ENCODE peak calls at places on chromosomes 5 and 9, in seven cellular contexts. One of them, this sample, is unnamed.

GRCh38 chr5:151480384-151480783 is 33.0 kb downstream of the SLC36A1 start:
- DNase-seq in nephron progenitor cell: no peak
- DNase-seq in T-helper 2 cell: no peak
- DNase-seq in keratinocyte: no peak
- DNase-seq in activated CD4-positive, alpha-beta T cell treated with anti-CD3 and anti-CD28 coated beads for 48 hours: no peak
- DNase-seq in adrenal gland: no peak
- DNase-seq in astrocyte of the spinal cord: no peak
- DNase-seq in this sample: no peak

GRCh38 chr9:19310246-19310645 is 69.8 kb downstream of the RPS6 start:
- DNase-seq in activated CD4-positive, alpha-beta T cell treated with anti-CD3 and anti-CD28 coated beads for 48 hours: no peak
- DNase-seq in nephron progenitor cell: no peak
- DNase-seq in T-helper 2 cell: no peak
- DNase-seq in keratinocyte: no peak
- DNase-seq in astrocyte of the spinal cord: no peak
- DNase-seq in adrenal gland: no peak
- DNase-seq in this sample: no peak

GRCh38 chr5:166909926-166910325 is 1381.5 kb upstream of the WWC1 start:
- DNase-seq in activated CD4-positive, alpha-beta T cell treated with anti-CD3 and anti-CD28 coated beads for 48 hours: no peak
- DNase-seq in astrocyte of the spinal cord: no peak
- DNase-seq in T-helper 2 cell: no peak
- DNase-seq in keratinocyte: no peak
- DNase-seq in adrenal gland: no peak
- DNase-seq in nephron progenitor cell: no peak
- DNase-seq in this sample: no peak

GRCh38 chr5:55159763-55160492 is at the start of gene GPX8:
- DNase-seq in nephron progenitor cell: peak
- DNase-seq in activated CD4-positive, alpha-beta T cell treated with anti-CD3 and anti-CD28 coated beads for 48 hours: no peak
- DNase-seq in adrenal gland: no peak
- DNase-seq in astrocyte of the spinal cord: peak
- DNase-seq in keratinocyte: no peak
- DNase-seq in T-helper 2 cell: no peak
- DNase-seq in this sample: peak

GRCh38 chr9:74848150-74848525 is 39.6 kb downstream of the TRPM6 start:
- DNase-seq in astrocyte of the spinal cord: no peak
- DNase-seq in adrenal gland: no peak
- DNase-seq in keratinocyte: no peak
- DNase-seq in nephron progenitor cell: no peak
- DNase-seq in activated CD4-positive, alpha-beta T cell treated with anti-CD3 and anti-CD28 coated beads for 48 hours: no peak
- DNase-seq in T-helper 2 cell: no peak
- DNase-seq in this sample: no peak

GRCh38 chr5:14880688-14881087 is 9.1 kb upstream of the ANKH start:
- DNase-seq in nephron progenitor cell: no peak
- DNase-seq in adrenal gland: no peak
- DNase-seq in keratinocyte: no peak
- DNase-seq in astrocyte of the spinal cord: peak
- DNase-seq in activated CD4-positive, alpha-beta T cell treated with anti-CD3 and anti-CD28 coated beads for 48 hours: no peak
- DNase-seq in T-helper 2 cell: no peak
- DNase-seq in this sample: no peak

GRCh38 chr5:180467989-180468731 is 26.0 kb upstream of the CNOT6 start:
- DNase-seq in activated CD4-positive, alpha-beta T cell treated with anti-CD3 and anti-CD28 coated beads for 48 hours: no peak
- DNase-seq in astrocyte of the spinal cord: no peak
- DNase-seq in adrenal gland: no peak
- DNase-seq in T-helper 2 cell: no peak
- DNase-seq in keratinocyte: no peak
- DNase-seq in nephron progenitor cell: no peak
- DNase-seq in this sample: no peak

GRCh38 chr5:11904270-11904906 is at the start of gene CTNND2:
- DNase-seq in keratinocyte: no peak
- DNase-seq in activated CD4-positive, alpha-beta T cell treated with anti-CD3 and anti-CD28 coated beads for 48 hours: peak
- DNase-seq in adrenal gland: peak
- DNase-seq in astrocyte of the spinal cord: peak
- DNase-seq in T-helper 2 cell: no peak
- DNase-seq in nephron progenitor cell: peak
- DNase-seq in this sample: no peak

GRCh38 chr9:93315960-93316359 is 132.0 kb downstream of the WNK2 start:
- DNase-seq in nephron progenitor cell: no peak
- DNase-seq in keratinocyte: no peak
- DNase-seq in T-helper 2 cell: no peak
- DNase-seq in astrocyte of the spinal cord: no peak
- DNase-seq in activated CD4-positive, alpha-beta T cell treated with anti-CD3 and anti-CD28 coated beads for 48 hours: no peak
- DNase-seq in adrenal gland: no peak
- DNase-seq in this sample: no peak

GRCh38 chr5:23740029-23740428 is 232.6 kb downstream of the PRDM9 start:
- DNase-seq in keratinocyte: no peak
- DNase-seq in adrenal gland: no peak
- DNase-seq in nephron progenitor cell: no peak
- DNase-seq in activated CD4-positive, alpha-beta T cell treated with anti-CD3 and anti-CD28 coated beads for 48 hours: no peak
- DNase-seq in T-helper 2 cell: no peak
- DNase-seq in astrocyte of the spinal cord: no peak
- DNase-seq in this sample: no peak

GRCh38 chr5:134092875-134093274 is 21.6 kb upstream of the TCF7 start:
- DNase-seq in activated CD4-positive, alpha-beta T cell treated with anti-CD3 and anti-CD28 coated beads for 48 hours: peak
- DNase-seq in astrocyte of the spinal cord: no peak
- DNase-seq in keratinocyte: peak
- DNase-seq in nephron progenitor cell: no peak
- DNase-seq in T-helper 2 cell: no peak
- DNase-seq in adrenal gland: no peak
- DNase-seq in this sample: no peak

GRCh38 chr5:92629574-92629973 is 951.4 kb downstream of the NR2F1-AS1 start:
- DNase-seq in T-helper 2 cell: no peak
- DNase-seq in adrenal gland: no peak
- DNase-seq in nephron progenitor cell: no peak
- DNase-seq in activated CD4-positive, alpha-beta T cell treated with anti-CD3 and anti-CD28 coated beads for 48 hours: no peak
- DNase-seq in astrocyte of the spinal cord: no peak
- DNase-seq in keratinocyte: no peak
- DNase-seq in this sample: no peak

GRCh38 chr5:59598547-59598874 is 295.0 kb downstream of the PDE4D start:
- DNase-seq in adrenal gland: no peak
- DNase-seq in keratinocyte: no peak
- DNase-seq in activated CD4-positive, alpha-beta T cell treated with anti-CD3 and anti-CD28 coated beads for 48 hours: no peak
- DNase-seq in astrocyte of the spinal cord: no peak
- DNase-seq in nephron progenitor cell: no peak
- DNase-seq in T-helper 2 cell: no peak
- DNase-seq in this sample: no peak

GRCh38 chr9:79639354-79639753 is 67.6 kb downstream of the TLE4 start:
- DNase-seq in astrocyte of the spinal cord: no peak
- DNase-seq in adrenal gland: no peak
- DNase-seq in T-helper 2 cell: no peak
- DNase-seq in activated CD4-positive, alpha-beta T cell treated with anti-CD3 and anti-CD28 coated beads for 48 hours: no peak
- DNase-seq in nephron progenitor cell: no peak
- DNase-seq in keratinocyte: no peak
- DNase-seq in this sample: no peak

GRCh38 chr5:25567881-25568280 is 923.1 kb upstream of the CDH10 start:
- DNase-seq in keratinocyte: no peak
- DNase-seq in activated CD4-positive, alpha-beta T cell treated with anti-CD3 and anti-CD28 coated beads for 48 hours: no peak
- DNase-seq in nephron progenitor cell: no peak
- DNase-seq in T-helper 2 cell: no peak
- DNase-seq in adrenal gland: no peak
- DNase-seq in astrocyte of the spinal cord: no peak
- DNase-seq in this sample: no peak

GRCh38 chr5:179316111-179316551 is 29.1 kb downstream of the ADAMTS2 start:
- DNase-seq in nephron progenitor cell: no peak
- DNase-seq in T-helper 2 cell: no peak
- DNase-seq in astrocyte of the spinal cord: no peak
- DNase-seq in adrenal gland: no peak
- DNase-seq in keratinocyte: no peak
- DNase-seq in activated CD4-positive, alpha-beta T cell treated with anti-CD3 and anti-CD28 coated beads for 48 hours: no peak
- DNase-seq in this sample: no peak

GRCh38 chr5:79330071-79330470 is 94.1 kb downstream of the JMY start:
- DNase-seq in T-helper 2 cell: no peak
- DNase-seq in keratinocyte: no peak
- DNase-seq in nephron progenitor cell: no peak
- DNase-seq in astrocyte of the spinal cord: no peak
- DNase-seq in adrenal gland: no peak
- DNase-seq in activated CD4-positive, alpha-beta T cell treated with anti-CD3 and anti-CD28 coated beads for 48 hours: no peak
- DNase-seq in this sample: no peak